ENCODE peak calls at places on chromosomes 2 and 18, in eight cellular contexts. One of them, this sample, is unnamed.

GRCh38 chr2:177064417-177064816 is 148.2 kb upstream of the HNRNPA3 start:
- DNase-seq in K562: no peak
- DNase-seq in astrocyte of the spinal cord: no peak
- DNase-seq in caudate nucleus: no peak
- DNase-seq in GDM1: no peak
- DNase-seq in AML-193: no peak
- DNase-seq in astrocyte: no peak
- DNase-seq in NCI-H2171: no peak
- DNase-seq in this sample: no peak

GRCh38 chr18:77127769-77128671 is 4.6 kb downstream of the MBP start:
- DNase-seq in K562: no peak
- DNase-seq in astrocyte of the spinal cord: peak
- DNase-seq in astrocyte: peak
- DNase-seq in caudate nucleus: no peak
- DNase-seq in AML-193: peak
- DNase-seq in NCI-H2171: no peak
- DNase-seq in GDM1: peak
- DNase-seq in this sample: peak

GRCh38 chr2:97673915-97674283 is 4.4 kb downstream of the C2orf92 start:
- DNase-seq in astrocyte of the spinal cord: no peak
- DNase-seq in K562: peak
- DNase-seq in NCI-H2171: no peak
- DNase-seq in caudate nucleus: no peak
- DNase-seq in AML-193: no peak
- DNase-seq in astrocyte: no peak
- DNase-seq in GDM1: no peak
- DNase-seq in this sample: no peak

GRCh38 chr2:220209751-220210150 is 582.3 kb downstream of the SLC4A3 start:
- DNase-seq in NCI-H2171: no peak
- DNase-seq in astrocyte of the spinal cord: no peak
- DNase-seq in astrocyte: no peak
- DNase-seq in caudate nucleus: no peak
- DNase-seq in AML-193: no peak
- DNase-seq in K562: no peak
- DNase-seq in GDM1: no peak
- DNase-seq in this sample: no peak

GRCh38 chr2:237444026-237444425 is 30.1 kb upstream of the COL6A3 start:
- DNase-seq in astrocyte of the spinal cord: no peak
- DNase-seq in astrocyte: no peak
- DNase-seq in AML-193: no peak
- DNase-seq in GDM1: no peak
- DNase-seq in K562: no peak
- DNase-seq in NCI-H2171: no peak
- DNase-seq in caudate nucleus: no peak
- DNase-seq in this sample: no peak

GRCh38 chr2:72830273-72830672 is 4.4 kb upstream of the EXOC6B start:
- DNase-seq in astrocyte of the spinal cord: no peak
- DNase-seq in K562: no peak
- DNase-seq in NCI-H2171: no peak
- DNase-seq in caudate nucleus: no peak
- DNase-seq in astrocyte: no peak
- DNase-seq in GDM1: no peak
- DNase-seq in AML-193: no peak
- DNase-seq in this sample: no peak

GRCh38 chr2:227460079-227460485 is 11.9 kb upstream of the AGFG1 start:
- DNase-seq in GDM1: peak
- DNase-seq in caudate nucleus: no peak
- DNase-seq in K562: peak
- DNase-seq in NCI-H2171: no peak
- DNase-seq in astrocyte of the spinal cord: peak
- DNase-seq in astrocyte: peak
- DNase-seq in AML-193: no peak
- DNase-seq in this sample: peak

GRCh38 chr2:9001229-9001628 is 2.3 kb downstream of the MBOAT2 start:
- DNase-seq in caudate nucleus: no peak
- DNase-seq in astrocyte of the spinal cord: peak
- DNase-seq in AML-193: no peak
- DNase-seq in GDM1: no peak
- DNase-seq in K562: peak
- DNase-seq in NCI-H2171: no peak
- DNase-seq in astrocyte: peak
- DNase-seq in this sample: no peak

GRCh38 chr2:121688820-121689219 is 39.6 kb upstream of the CLASP1 start:
- DNase-seq in caudate nucleus: no peak
- DNase-seq in K562: no peak
- DNase-seq in astrocyte of the spinal cord: no peak
- DNase-seq in GDM1: no peak
- DNase-seq in astrocyte: no peak
- DNase-seq in NCI-H2171: no peak
- DNase-seq in AML-193: no peak
- DNase-seq in this sample: no peak

GRCh38 chr2:191632426-191632825 is 45.5 kb upstream of the NABP1 start:
- DNase-seq in GDM1: no peak
- DNase-seq in caudate nucleus: no peak
- DNase-seq in AML-193: no peak
- DNase-seq in K562: no peak
- DNase-seq in NCI-H2171: no peak
- DNase-seq in astrocyte of the spinal cord: no peak
- DNase-seq in astrocyte: no peak
- DNase-seq in this sample: no peak

GRCh38 chr2:109275120-109276040 is 146.4 kb downstream of the SH3RF3 start:
- DNase-seq in GDM1: peak
- DNase-seq in K562: no peak
- DNase-seq in AML-193: peak
- DNase-seq in caudate nucleus: no peak
- DNase-seq in NCI-H2171: peak
- DNase-seq in astrocyte of the spinal cord: no peak
- DNase-seq in astrocyte: no peak
- DNase-seq in this sample: no peak

GRCh38 chr2:55119711-55120487 is 69.6 kb upstream of the RTN4 start:
- DNase-seq in AML-193: no peak
- DNase-seq in astrocyte of the spinal cord: no peak
- DNase-seq in K562: no peak
- DNase-seq in astrocyte: no peak
- DNase-seq in GDM1: no peak
- DNase-seq in NCI-H2171: no peak
- DNase-seq in caudate nucleus: peak
- DNase-seq in this sample: peak

GRCh38 chr2:101120124-101120996 is 30.8 kb downstream of the TBC1D8 start:
- DNase-seq in GDM1: no peak
- DNase-seq in AML-193: no peak
- DNase-seq in NCI-H2171: no peak
- DNase-seq in astrocyte of the spinal cord: peak
- DNase-seq in caudate nucleus: no peak
- DNase-seq in astrocyte: peak
- DNase-seq in K562: no peak
- DNase-seq in this sample: peak

GRCh38 chr2:84939426-84940087 is 31.4 kb upstream of the KCMF1 start:
- DNase-seq in NCI-H2171: no peak
- DNase-seq in AML-193: no peak
- DNase-seq in astrocyte of the spinal cord: no peak
- DNase-seq in astrocyte: no peak
- DNase-seq in GDM1: no peak
- DNase-seq in K562: no peak
- DNase-seq in caudate nucleus: no peak
- DNase-seq in this sample: no peak

GRCh38 chr2:9057939-9058761 is 54.7 kb upstream of the MBOAT2 start:
- DNase-seq in caudate nucleus: no peak
- DNase-seq in AML-193: no peak
- DNase-seq in K562: peak
- DNase-seq in astrocyte of the spinal cord: peak
- DNase-seq in astrocyte: peak
- DNase-seq in GDM1: no peak
- DNase-seq in NCI-H2171: no peak
- DNase-seq in this sample: peak

GRCh38 chr18:49630246-49630699 is 68.4 kb downstream of the LIPG start:
- DNase-seq in NCI-H2171: no peak
- DNase-seq in caudate nucleus: no peak
- DNase-seq in astrocyte of the spinal cord: no peak
- DNase-seq in astrocyte: no peak
- DNase-seq in AML-193: peak
- DNase-seq in K562: no peak
- DNase-seq in GDM1: no peak
- DNase-seq in this sample: no peak

GRCh38 chr2:156430978-156431358 is 5.2 kb upstream of the GPD2 start:
- DNase-seq in astrocyte: peak
- DNase-seq in K562: peak
- DNase-seq in GDM1: no peak
- DNase-seq in astrocyte of the spinal cord: peak
- DNase-seq in AML-193: peak
- DNase-seq in caudate nucleus: no peak
- DNase-seq in NCI-H2171: no peak
- DNase-seq in this sample: peak

GRCh38 chr2:42030196-42030759 is 17.5 kb upstream of the PKDCC start:
- DNase-seq in NCI-H2171: no peak
- DNase-seq in AML-193: no peak
- DNase-seq in GDM1: no peak
- DNase-seq in astrocyte: no peak
- DNase-seq in caudate nucleus: no peak
- DNase-seq in astrocyte of the spinal cord: no peak
- DNase-seq in K562: no peak
- DNase-seq in this sample: no peak

GRCh38 chr18:29523371-29523770 is 1346.4 kb upstream of the CDH2 start:
- DNase-seq in caudate nucleus: no peak
- DNase-seq in GDM1: no peak
- DNase-seq in NCI-H2171: no peak
- DNase-seq in astrocyte: no peak
- DNase-seq in astrocyte of the spinal cord: no peak
- DNase-seq in AML-193: no peak
- DNase-seq in K562: no peak
- DNase-seq in this sample: no peak

This sample was measured in AG10803.